ENCODE peak calls at places on chromosome 19, in nine cellular contexts. Q is dorsolateral prefrontal cortex, Z is non-pigmented ciliary epithelial cell, V is mesenchymal stem cell, D is right lobe of liver, F is HEK293T, M is T-helper 1 cell, S is ELR, I is transverse colon. G is an unnamed sample.

GRCh38 chr19:56217039-56217949 is 15.2 kb downstream of the ZSCAN5C start:
- DNase-seq in I (no peak), M (no peak), S (no peak), Q (no peak), Z (peak; percentile 5), V (no peak), F (no peak), D (peak; percentile 42), G (no peak)

GRCh38 chr19:2132731-2133490 is 18.5 kb downstream of the AP3D1 start:
- DNase-seq in Z (no peak), Q (no peak), I (no peak), M (no peak), F (no peak), V (no peak), S (no peak), D (peak; percentile 73), G (no peak)

GRCh38 chr19:29271911-29272310 is 59.0 kb upstream of the UQCRFS1 start:
- DNase-seq in V (no peak), S (no peak), Q (no peak), F (no peak), Z (no peak), D (no peak), I (no peak), M (no peak), G (no peak)

GRCh38 chr19:55642153-55643002 is 1.1 kb upstream of the ZNF581 start:
- DNase-seq in Z (no peak), Q (no peak), I (peak; percentile 51), S (peak; percentile 34), D (peak; percentile 30), M (no peak), V (peak; percentile 38), F (no peak), G (peak; percentile 30)

GRCh38 chr19:34232566-34233481 is 21.5 kb upstream of the GARRE1 start:
- DNase-seq in Z (peak; percentile 89), I (no peak), V (peak; percentile 95), F (no peak), S (peak; percentile 93), D (peak; percentile 49), Q (peak; percentile 50), M (no peak), G (peak; percentile 91)

GRCh38 chr19:50639121-50640112 is at the start of gene SYT3:
- DNase-seq in D (no peak), I (peak; percentile 20), Z (no peak), S (peak; percentile 52), M (no peak), F (peak; percentile 82), Q (peak; percentile 68), V (no peak), G (no peak)

GRCh38 chr19:4374451-4375163 is 25.7 kb downstream of the SH3GL1 start:
- DNase-seq in Z (no peak), I (peak; percentile 70), V (peak; percentile 91), M (no peak), S (peak; percentile 96), F (no peak), Q (no peak), D (peak; percentile 75), G (peak; percentile 91)

GRCh38 chr19:57241181-57241580 is 749 bp downstream of the ZNF805 start:
- DNase-seq in D (no peak), S (peak; percentile 10), V (peak; percentile 46), M (no peak), F (no peak), Z (no peak), Q (no peak), I (no peak), G (no peak)

GRCh38 chr19:15550847-15551182 is 42.5 kb downstream of the CYP4F22 start:
- DNase-seq in V (no peak), M (no peak), D (no peak), S (no peak), Q (no peak), I (no peak), Z (no peak), F (no peak), G (no peak)